ENCODE peak calls at places on chromosomes 16 and 17, in seven cellular contexts. E is A673; U is GM10248; H is CD8-positive, alpha-beta T cell; Z is heart left ventricle; K is cardiac muscle cell; F is AG10803. M is an unnamed sample.

GRCh38 chr17:71828182-71828596 is 292.6 kb upstream of the SOX9 start:
- DNase-seq in U (no peak), K (peak), Z (no peak), H (no peak), E (peak), F (peak), M (peak)

GRCh38 chr16:68197250-68197649 is 38.7 kb downstream of the ESRP2 start:
- DNase-seq in E (no peak), K (no peak), Z (no peak), U (no peak), F (peak), H (no peak), M (no peak)

GRCh38 chr16:78770353-78771091 is 671.1 kb downstream of the WWOX start:
- DNase-seq in F (peak), U (peak), K (peak), Z (peak), E (peak), H (peak), M (peak)

GRCh38 chr16:59907671-59908070 is 1173.6 kb upstream of the GOT2 start:
- DNase-seq in Z (no peak), H (no peak), K (peak), E (peak), U (no peak), F (no peak), M (no peak)

GRCh38 chr17:50452627-50453300 is 15.9 kb downstream of the CHAD start:
- DNase-seq in K (no peak), H (no peak), U (peak), Z (no peak), E (no peak), F (peak), M (no peak)

GRCh38 chr16:71917900-71918299 is 22.6 kb downstream of the IST1 start:
- DNase-seq in Z (no peak), E (no peak), H (no peak), K (no peak), U (no peak), F (peak), M (no peak)

GRCh38 chr16:15604460-15605390 is 38.2 kb downstream of the MARF1 start:
- DNase-seq in Z (no peak), E (no peak), F (no peak), U (no peak), K (no peak), H (no peak), M (no peak)

GRCh38 chr17:78903101-78903779 is at the start of gene CEP295NL:
- DNase-seq in U (no peak), E (no peak), F (peak), K (peak), H (no peak), Z (no peak), M (peak)

GRCh38 chr17:77372444-77373297 is 231.9 kb downstream of the SEC14L1 start:
- DNase-seq in F (peak), K (peak), E (peak), U (peak), H (peak), Z (peak), M (peak)

GRCh38 chr16:29702307-29702706 is 23.3 kb downstream of the QPRT start:
- DNase-seq in U (no peak), F (no peak), H (peak), E (peak), K (no peak), Z (no peak), M (no peak)

GRCh38 chr16:27649021-27649420 is 99.1 kb downstream of the KATNIP start:
- DNase-seq in E (no peak), F (no peak), Z (no peak), K (no peak), H (no peak), U (no peak), M (no peak)

GRCh38 chr16:15509051-15509592 is 74.7 kb downstream of the BMERB1 start:
- DNase-seq in Z (no peak), K (no peak), H (peak), E (no peak), F (no peak), U (no peak), M (no peak)

GRCh38 chr17:46868689-46869187 is 17.4 kb downstream of the WNT9B start:
- DNase-seq in K (no peak), F (no peak), H (no peak), U (no peak), Z (no peak), E (no peak), M (peak)

GRCh38 chr16:4900036-4900435 is 36.9 kb downstream of the PPL start:
- DNase-seq in K (no peak), H (no peak), E (no peak), U (no peak), Z (no peak), F (peak), M (no peak)

GRCh38 chr17:7330099-7331015 is 1.2 kb upstream of the NEURL4 start:
- DNase-seq in E (peak), Z (peak), K (peak), U (peak), F (peak), H (peak), M (peak)

GRCh38 chr16:85253127-85253941 is 141.1 kb upstream of the CIBAR2 start:
- DNase-seq in E (peak), K (peak), F (peak), U (peak), Z (peak), H (peak), M (peak)

GRCh38 chr17:29615492-29616299 is 7.0 kb downstream of the CORO6 start:
- DNase-seq in E (peak), U (peak), Z (peak), H (peak), K (peak), F (peak), M (no peak)

GRCh38 chr17:13736915-13737314 is 135.2 kb upstream of the HS3ST3A1 start:
- DNase-seq in E (no peak), K (no peak), Z (no peak), U (no peak), H (no peak), F (peak), M (no peak)

GRCh38 chr17:50396261-50397110 is 837 bp downstream of the LRRC59 start:
- DNase-seq in K (peak), Z (peak), F (peak), E (peak), H (no peak), U (peak), M (peak)

GRCh38 chr17:82949984-82950383 is 110.2 kb upstream of the ZNF750 start:
- DNase-seq in K (no peak), E (no peak), Z (no peak), U (no peak), F (no peak), H (no peak), M (no peak)

GRCh38 chr16:23567602-23568001 is 10.1 kb downstream of the UBFD1 start:
- DNase-seq in U (no peak), H (no peak), F (no peak), E (no peak), K (no peak), Z (no peak), M (no peak)

GRCh38 chr16:81708459-81709368 is 70.4 kb upstream of the PLCG2 start:
- DNase-seq in K (no peak), F (no peak), E (no peak), H (no peak), U (no peak), Z (no peak), M (no peak)

GRCh38 chr17:68591583-68591982 is 9.6 kb downstream of the FAM20A start:
- DNase-seq in F (no peak), E (no peak), H (no peak), U (no peak), Z (no peak), K (no peak), M (peak)

GRCh38 chr17:49604314-49604869 is 28.7 kb downstream of the NXPH3 start:
- DNase-seq in Z (no peak), H (no peak), F (no peak), U (no peak), K (no peak), E (no peak), M (no peak)

GRCh38 chr16:49672753-49673152 is 183.2 kb downstream of the ZNF423 start:
- DNase-seq in Z (no peak), E (no peak), U (no peak), H (no peak), K (no peak), F (no peak), M (no peak)

GRCh38 chr17:57109393-57110151 is 24.5 kb downstream of the AKAP1 start:
- DNase-seq in F (no peak), Z (peak), E (peak), U (no peak), K (peak), H (no peak), M (peak)

GRCh38 chr16:391885-392335 is 5.1 kb upstream of the NME4 start:
- DNase-seq in K (peak), H (peak), U (peak), Z (peak), E (peak), F (peak), M (peak)

GRCh38 chr16:81633147-81633619 is 145.9 kb upstream of the PLCG2 start:
- DNase-seq in F (no peak), K (no peak), Z (no peak), E (no peak), U (no peak), H (peak), M (no peak)

GRCh38 chr16:29742683-29743275 is 3.0 kb downstream of the C16orf54 start:
- DNase-seq in K (no peak), E (no peak), U (no peak), Z (no peak), F (no peak), H (no peak), M (no peak)

GRCh38 chr17:29368926-29369325 is 21.2 kb upstream of the TAOK1 start:
- DNase-seq in U (no peak), F (no peak), K (peak), Z (peak), E (no peak), H (no peak), M (no peak)

GRCh38 chr16:4392382-4393242 is 21.0 kb downstream of the VASN start:
- DNase-seq in H (no peak), Z (peak), U (no peak), K (peak), E (peak), F (peak), M (peak)

GRCh38 chr16:3640632-3641501 is 13.6 kb upstream of the DNASE1 start:
- DNase-seq in K (no peak), Z (no peak), U (no peak), E (no peak), H (no peak), F (no peak), M (no peak)

GRCh38 chr16:81817789-81818304 is 38.8 kb downstream of the PLCG2 start:
- DNase-seq in E (no peak), H (no peak), Z (no peak), K (no peak), F (no peak), U (peak), M (no peak)

GRCh38 chr16:83458612-83459011 is 349.2 kb upstream of the HSBP1 start:
- DNase-seq in F (peak), H (no peak), U (peak), E (no peak), K (no peak), Z (no peak), M (no peak)

GRCh38 chr16:54077412-54077821 is 209.2 kb downstream of the IRX3 start:
- DNase-seq in F (peak), H (no peak), Z (no peak), U (no peak), K (no peak), E (no peak), M (no peak)

GRCh38 chr16:23082161-23082788 is 67.0 kb downstream of the USP31 start:
- DNase-seq in Z (no peak), K (no peak), E (no peak), U (no peak), H (no peak), F (peak), M (no peak)

GRCh38 chr17:77492446-77493237 is 351.9 kb downstream of the SEC14L1 start:
- DNase-seq in F (no peak), Z (peak), E (no peak), H (no peak), U (no peak), K (no peak), M (no peak)

GRCh38 chr17:61452301-61453290 is at the start of gene TBX4:
- DNase-seq in U (no peak), F (no peak), H (no peak), Z (no peak), E (no peak), K (no peak), M (no peak)

GRCh38 chr16:57576429-57576870 is 34.0 kb downstream of the ADGRG5 start:
- DNase-seq in H (peak), K (peak), F (peak), E (peak), U (peak), Z (peak), M (peak)
- TF ChIP-seq CTCF in H (peak), K (peak), F (peak), E (peak), U (peak), Z (peak), M (peak)

DNA sequence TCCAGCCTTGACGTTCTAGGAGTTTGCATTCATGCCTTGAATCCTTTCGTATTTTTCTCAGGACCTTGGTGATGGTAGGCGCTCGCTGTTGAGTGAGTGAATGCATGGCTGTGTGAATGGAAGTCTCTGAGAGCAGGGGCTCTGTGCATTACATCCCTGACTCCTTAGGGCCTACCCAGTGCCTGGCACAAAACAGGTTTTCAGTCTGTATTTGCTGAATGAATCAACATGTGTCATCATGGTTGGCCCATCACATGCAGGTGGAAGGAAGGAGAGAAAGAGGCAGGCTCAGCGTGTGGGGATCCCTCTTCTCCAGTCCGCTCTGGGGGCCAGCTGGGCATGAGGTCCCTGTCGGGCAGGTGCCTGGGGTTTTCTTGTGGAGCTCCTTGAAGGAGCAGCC is 8.7 kb downstream of the RAP1GAP2 start:
- DNase-seq in K (no peak), E (no peak), F (no peak), H (no peak), Z (no peak), U (no peak), M (no peak)
- TF ChIP-seq CTCF in K (no peak), E (no peak), F (no peak), H (no peak), Z (no peak), U (no peak), M (no peak)

GRCh38 chr17:562174-562573 is 152.5 kb downstream of the VPS53 start:
- DNase-seq in Z (no peak), F (no peak), E (no peak), H (no peak), U (no peak), K (no peak), M (no peak)

GRCh38 chr17:564526-564925 is 150.1 kb downstream of the VPS53 start:
- DNase-seq in H (no peak), U (no peak), F (no peak), E (no peak), K (no peak), Z (no peak), M (no peak)

GRCh38 chr17:563646-564045 is 151.0 kb downstream of the VPS53 start:
- DNase-seq in Z (no peak), F (no peak), U (no peak), E (no peak), K (no peak), H (no peak), M (no peak)

GRCh38 chr17:561118-561517 is 153.5 kb downstream of the VPS53 start:
- DNase-seq in Z (peak), H (no peak), U (peak), K (no peak), F (peak), E (no peak), M (no peak)

DNA sequence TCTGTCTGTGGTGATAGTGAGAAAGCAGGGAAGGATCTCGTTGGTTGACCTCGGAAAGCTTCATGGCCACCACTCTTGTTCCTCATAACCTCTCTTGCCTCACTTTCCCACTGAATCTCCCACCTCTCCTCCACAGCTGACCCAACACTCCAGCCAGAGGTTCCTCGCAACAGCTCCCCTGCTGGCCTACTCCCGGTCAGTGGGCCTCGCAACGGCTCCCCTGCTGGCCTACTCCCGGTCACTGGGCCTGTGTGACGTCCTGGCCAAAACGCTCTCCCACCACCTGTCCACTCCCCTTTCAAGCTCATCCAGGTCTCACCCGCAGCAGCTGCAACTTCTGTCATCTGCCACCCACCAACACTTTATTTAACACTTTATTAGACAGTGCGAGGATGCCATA is 149.1 kb downstream of the VPS53 start:
- DNase-seq in U (no peak), H (no peak), F (no peak), K (no peak), E (no peak), Z (no peak), M (peak)
- TF ChIP-seq CTCF in U (no peak), H (no peak), F (no peak), K (peak), E (no peak), Z (no peak), M (no peak)

DNA sequence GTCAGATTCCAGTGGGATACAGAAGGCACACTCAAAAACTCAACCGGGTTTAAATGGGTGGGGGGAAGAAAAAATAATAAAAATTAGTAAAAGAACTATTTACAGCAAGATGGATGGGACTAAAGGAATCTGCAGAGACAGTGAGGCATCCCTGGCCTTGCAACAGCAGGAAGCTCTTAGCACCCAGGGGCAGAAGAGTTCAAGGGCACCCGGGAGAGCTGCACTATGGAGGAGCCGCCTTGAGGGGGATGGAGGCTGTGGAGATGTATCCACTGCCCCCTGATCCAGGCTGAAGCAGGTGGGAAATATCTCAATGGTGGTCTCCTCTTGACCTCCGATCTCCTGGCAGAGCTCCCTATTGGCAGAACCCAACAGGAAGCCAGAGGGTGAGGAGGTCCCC is 69.4 kb upstream of the NFAT5 start:
- DNase-seq in F (no peak), E (no peak), K (no peak), U (no peak), Z (no peak), H (no peak), M (no peak)
- TF ChIP-seq CTCF in F (no peak), E (no peak), K (no peak), U (no peak), Z (no peak), H (no peak), M (no peak)